ENCODE peak calls at places on chromosomes 12 and 14, in eight cellular contexts. M is stimulated activated CD4-positive, alpha-beta T cell treated with anti-CD3 and anti-CD28 coated beads, Interleukin-12 subunit alpha, Interleukin-12 subunit beta, amount 100 ng/mL, for 4 hours; G is activated CD4-positive, alpha-beta T cell treated with anti-CD3 and anti-CD28 coated beads, Interleukin-2, amount 50 U/mL, for 1 hour; P is KG1; J is IMR-90; R is bronchial epithelial cell; T is stromal cell of bone marrow; W is posterior cingulate gyrus. U is an unnamed sample.

GRCh38 chr12:75982974-75983660 is 48.5 kb downstream of the PHLDA1 start:
- DNase-seq in M (no peak), G (no peak), W (no peak), T (no peak), P (no peak), R (no peak), J (no peak), U (no peak)

GRCh38 chr14:61653507-61653906 is 41.8 kb upstream of the HIF1A start:
- DNase-seq in P (no peak), R (peak), G (no peak), M (no peak), W (no peak), T (peak), J (peak), U (no peak)

GRCh38 chr12:113932411-113933196 is 33.5 kb downstream of the RBM19 start:
- DNase-seq in T (no peak), P (no peak), J (peak), M (no peak), G (no peak), W (peak), R (no peak), U (no peak)

GRCh38 chr12:20492251-20492728 is 124.0 kb downstream of the PDE3A start:
- DNase-seq in W (no peak), J (peak), G (no peak), R (peak), P (no peak), M (no peak), T (no peak), U (no peak)

GRCh38 chr12:46395308-46395707 is 22.7 kb upstream of the SLC38A2 start:
- DNase-seq in M (no peak), R (no peak), W (no peak), T (no peak), P (no peak), G (no peak), J (no peak), U (no peak)

GRCh38 chr12:122029620-122030426 is 8.1 kb downstream of the BCL7A start:
- DNase-seq in M (no peak), W (no peak), P (no peak), R (peak), T (no peak), G (no peak), J (no peak), U (no peak)

GRCh38 chr12:22656835-22657234 is 31.9 kb downstream of the ETNK1 start:
- DNase-seq in R (peak), G (no peak), M (no peak), P (no peak), T (no peak), J (no peak), W (no peak), U (no peak)

GRCh38 chr14:41817626-41818025 is 210.9 kb downstream of the LRFN5 start:
- DNase-seq in M (no peak), G (no peak), T (no peak), R (no peak), P (no peak), J (peak), W (no peak), U (no peak)

GRCh38 chr14:23423657-23424056 is 11.8 kb downstream of the MYH7 start:
- DNase-seq in T (no peak), P (no peak), M (no peak), G (no peak), R (no peak), W (peak), J (no peak), U (peak)

GRCh38 chr14:50395448-50395847 is 1.2 kb downstream of the CDKL1 start:
- DNase-seq in W (peak), M (no peak), R (no peak), P (no peak), G (no peak), T (no peak), J (no peak), U (no peak)

GRCh38 chr14:47959753-47960152 is 284.3 kb upstream of the MDGA2 start:
- DNase-seq in M (no peak), W (no peak), G (no peak), P (no peak), J (no peak), R (peak), T (no peak), U (no peak)